ENCODE peak calls at places on chromosomes 11 and 22, in four cellular contexts. S is HepG2, G is GM12878, A is K562. T is an unnamed sample.

GRCh38 chr11:94563848-94564442 is 3.2 kb upstream of the PIWIL4 start:
- DNase-seq in S (no peak), G (no peak), A (no peak), T (no peak)

GRCh38 chr11:96013459-96014213 is 89.7 kb upstream of the MTMR2 start:
- DNase-seq in S (no peak), G (no peak), A (no peak), T (no peak)

GRCh38 chr11:27012254-27012921 is 18.5 kb downstream of the FIBIN start:
- DNase-seq in S (no peak), G (no peak), A (no peak), T (peak)

GRCh38 chr22:46941958-46942815 is 179.7 kb downstream of the TBC1D22A start:
- DNase-seq in S (no peak), G (no peak), A (no peak), T (no peak)

GRCh38 chr11:121892131-121892681 is 223.8 kb downstream of the BLID start:
- DNase-seq in S (no peak), G (no peak), A (no peak), T (no peak)

GRCh38 chr11:75490221-75491181 is 35.2 kb downstream of the GDPD5 start:
- DNase-seq in S (no peak), G (no peak), A (no peak), T (no peak)

GRCh38 chr11:111938687-111939160 is 1.6 kb downstream of the DIXDC1 start:
- DNase-seq in S (peak), G (peak), A (peak), T (peak)

GRCh38 chr11:116842909-116843308 is 5.5 kb upstream of the APOA1 start:
- DNase-seq in S (no peak), G (no peak), A (no peak), T (no peak)

GRCh38 chr11:119745112-119745511 is 16.1 kb upstream of the NECTIN1 start:
- DNase-seq in S (no peak), G (no peak), A (no peak), T (no peak)

GRCh38 chr22:43228330-43228729 is 41.4 kb upstream of the TTLL12 start:
- DNase-seq in S (no peak), G (no peak), A (peak), T (peak)

GRCh38 chr11:94424662-94425061 is 23.4 kb upstream of the GPR83 start:
- DNase-seq in S (no peak), G (no peak), A (no peak), T (no peak)

GRCh38 chr11:10302744-10303557 is 1.9 kb upstream of the ADM start:
- DNase-seq in S (peak), G (no peak), A (peak), T (peak)

GRCh38 chr11:12680940-12681258 is 6.7 kb downstream of the TEAD1 start:
- DNase-seq in S (no peak), G (no peak), A (no peak), T (no peak)

GRCh38 chr22:37559901-37560681 is at the start of gene CDC42EP1:
- DNase-seq in S (no peak), G (no peak), A (peak), T (peak)

GRCh38 chr11:27976262-27976661 is 131.7 kb downstream of the KIF18A start:
- DNase-seq in S (no peak), G (no peak), A (no peak), T (no peak)

GRCh38 chr11:75159081-75159953 is 8.4 kb downstream of the SLCO2B1 start:
- DNase-seq in S (peak), G (no peak), A (no peak), T (no peak)

GRCh38 chr11:10561043-10561818 is 7.2 kb downstream of the LYVE1 start:
- DNase-seq in S (peak), G (no peak), A (no peak), T (no peak)

GRCh38 chr11:34531663-34532062 is 18.1 kb upstream of the ELF5 start:
- DNase-seq in S (no peak), G (no peak), A (no peak), T (no peak)

GRCh38 chr11:32400196-32400595 is 35.1 kb downstream of the WT1 start:
- DNase-seq in S (no peak), G (no peak), A (no peak), T (no peak)

GRCh38 chr11:105192115-105192514 is 52.5 kb upstream of the CARD18 start:
- DNase-seq in S (no peak), G (no peak), A (no peak), T (no peak)

GRCh38 chr11:72614381-72614780 is 59.8 kb downstream of the PDE2A start:
- DNase-seq in S (no peak), G (no peak), A (no peak), T (no peak)

GRCh38 chr22:23888615-23889401 is 5.4 kb upstream of the MIF start:
- DNase-seq in S (peak), G (no peak), A (peak), T (peak)

GRCh38 chr11:60788401-60789110 is 3.4 kb downstream of the MS4A10 start:
- DNase-seq in S (no peak), G (no peak), A (no peak), T (no peak)

GRCh38 chr22:39129746-39130145 is 22.7 kb downstream of the CBX7 start:
- DNase-seq in S (no peak), G (no peak), A (no peak), T (no peak)

GRCh38 chr22:40645579-40646197 is 9.2 kb upstream of the MRTFA start:
- DNase-seq in S (no peak), G (no peak), A (peak), T (no peak)

GRCh38 chr11:41031571-41032060 is 427.8 kb downstream of the LRRC4C start:
- DNase-seq in S (no peak), G (no peak), A (no peak), T (no peak)

GRCh38 chr11:45761659-45762058 is 43.3 kb upstream of the SLC35C1 start:
- DNase-seq in S (no peak), G (no peak), A (no peak), T (no peak)

GRCh38 chr11:8273281-8273680 is 9.6 kb upstream of the LMO1 start:
- DNase-seq in S (no peak), G (no peak), A (no peak), T (no peak)

GRCh38 chr11:69415411-69416122 is 65.9 kb upstream of the LINC01488 start:
- DNase-seq in S (no peak), G (no peak), A (no peak), T (no peak)

GRCh38 chr22:45335021-45335818 is 25.5 kb downstream of the FAM118A start:
- DNase-seq in S (no peak), G (no peak), A (no peak), T (peak)

GRCh38 chr11:92628401-92629292 is 340.8 kb upstream of the MTNR1B start:
- DNase-seq in S (no peak), G (no peak), A (no peak), T (no peak)

GRCh38 chr11:50214376-50214775 is 181.7 kb downstream of the OR4C45 start:
- DNase-seq in S (no peak), G (no peak), A (no peak), T (no peak)

GRCh38 chr11:78595431-78596130 is 20.9 kb upstream of the NARS2 start:
- DNase-seq in S (no peak), G (no peak), A (no peak), T (no peak)

GRCh38 chr11:120112174-120112796 is 25.6 kb downstream of the TRIM29 start:
- DNase-seq in S (no peak), G (no peak), A (peak), T (peak)

GRCh38 chr11:104148074-104148473 is 15.9 kb downstream of the PDGFD start:
- DNase-seq in S (no peak), G (no peak), A (no peak), T (no peak)

GRCh38 chr22:35742342-35743100 is 24.8 kb downstream of the APOL5 start:
- DNase-seq in S (no peak), G (no peak), A (peak), T (no peak)

GRCh38 chr22:35740616-35741015 is 22.9 kb downstream of the APOL5 start:
- DNase-seq in S (no peak), G (no peak), A (no peak), T (no peak)

GRCh38 chr22:35739076-35739475 is 21.4 kb downstream of the APOL5 start:
- DNase-seq in S (no peak), G (no peak), A (no peak), T (no peak)

GRCh38 chr22:35736701-35737100 is 19.0 kb downstream of the APOL5 start:
- DNase-seq in S (no peak), G (no peak), A (no peak), T (no peak)

GRCh38 chr22:35739642-35740041 is 22.0 kb downstream of the APOL5 start:
- DNase-seq in S (peak), G (no peak), A (no peak), T (no peak)
- TF ChIP-seq NFIC in S (no peak), G (no peak), A (no peak), T (no peak)

DNA sequence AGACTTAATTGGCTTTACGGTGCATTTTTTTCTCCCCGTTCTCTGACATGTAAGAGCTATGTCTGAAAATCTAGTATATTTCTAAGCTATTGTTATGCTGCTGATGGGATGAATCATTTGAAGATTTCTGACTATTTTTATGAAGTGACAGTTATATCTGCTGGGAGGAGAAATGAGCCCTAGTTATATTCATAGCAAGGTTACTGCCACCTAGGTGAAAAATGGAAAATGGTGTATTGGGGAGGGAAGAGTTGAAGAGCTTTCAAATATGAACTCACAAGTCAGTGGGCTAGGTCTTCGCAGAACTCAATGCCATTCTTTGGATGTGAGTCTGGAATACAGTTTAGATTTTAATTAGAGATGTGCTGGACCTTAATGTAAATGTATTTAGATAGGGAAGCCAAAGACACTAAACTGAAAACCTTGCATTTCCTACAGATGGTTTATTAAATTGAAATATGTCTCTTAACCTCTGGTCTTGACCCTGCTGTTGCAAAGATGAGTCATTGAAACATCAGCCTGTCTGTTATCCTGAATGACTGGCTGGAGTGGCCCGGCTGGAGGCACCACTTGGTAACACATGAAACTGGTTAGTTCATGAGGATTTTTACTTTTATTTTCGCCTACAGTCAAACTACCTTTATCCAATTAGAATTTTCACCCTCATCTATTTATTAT is 293.7 kb downstream of the DDX10 start:
- DNase-seq in S (no peak), G (no peak), A (peak), T (peak)
- TF ChIP-seq SMC3 in S (no peak), G (no peak), A (no peak), T (no peak)

GRCh38 chr22:31140746-31141145 is 438 bp upstream of the PLA2G3 start:
- DNase-seq in S (no peak), G (no peak), A (no peak), T (peak)

GRCh38 chr22:31138126-31138525 is 2.2 kb downstream of the PLA2G3 start:
- DNase-seq in S (no peak), G (no peak), A (no peak), T (peak)

GRCh38 chr22:31141551-31141950 is 1.2 kb upstream of the PLA2G3 start:
- DNase-seq in S (no peak), G (no peak), A (no peak), T (no peak)

GRCh38 chr22:31139066-31139465 is 1.2 kb downstream of the PLA2G3 start:
- DNase-seq in S (no peak), G (no peak), A (no peak), T (peak)

DNA sequence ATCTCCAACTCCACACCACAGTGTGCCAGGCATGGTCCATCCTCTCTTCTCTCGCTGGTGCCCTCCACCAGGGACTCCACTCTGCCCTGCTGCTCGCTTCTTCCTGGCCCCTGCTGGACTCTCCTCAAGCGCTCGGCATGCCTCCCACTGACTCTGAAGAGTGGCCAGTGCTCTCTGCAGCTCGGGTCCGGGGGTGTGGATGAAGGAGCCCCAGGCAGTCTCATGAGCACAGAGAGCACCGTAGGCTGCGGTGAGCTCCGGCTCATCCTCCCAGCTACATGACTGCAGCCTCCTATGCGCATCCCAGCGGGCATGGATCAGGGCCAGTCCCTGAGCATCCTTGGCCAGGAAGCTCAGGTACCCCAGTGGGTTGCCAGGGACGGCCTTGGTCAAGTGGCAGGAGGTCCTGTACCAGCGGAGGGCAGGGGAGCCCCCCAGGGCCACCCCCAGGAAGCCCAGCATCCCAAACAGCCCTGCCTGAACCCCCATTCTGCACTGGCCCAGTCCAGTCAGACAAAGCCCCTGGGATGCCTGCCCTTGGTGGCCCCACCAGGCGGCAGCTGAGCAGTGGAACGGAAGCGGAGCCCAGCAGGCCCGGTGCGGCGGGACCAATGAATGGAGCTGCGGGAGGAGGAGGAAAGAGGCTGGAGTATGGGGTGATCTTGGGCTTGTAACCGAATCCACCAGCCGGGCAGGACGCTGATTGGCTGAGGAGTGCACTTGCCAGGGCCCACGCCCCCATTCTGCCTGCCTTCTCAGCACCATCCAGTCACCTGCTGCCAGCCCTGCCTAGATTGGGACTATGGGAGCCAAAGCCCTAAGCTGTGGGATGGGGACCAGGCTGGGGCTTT is at the start of gene PLA2G3:
- DNase-seq in S (peak), G (no peak), A (peak), T (peak)
- TF ChIP-seq NFIC in S (no peak), G (no peak), A (no peak), T (no peak)

GRCh38 chr11:269146-269890 is 8.9 kb upstream of the NLRP6 start:
- DNase-seq in S (peak), G (peak), A (no peak), T (no peak)

GRCh38 chr11:266676-267439 is 11.3 kb upstream of the NLRP6 start:
- DNase-seq in S (no peak), G (no peak), A (peak), T (no peak)

GRCh38 chr11:271316-271715 is 6.9 kb upstream of the NLRP6 start:
- DNase-seq in S (no peak), G (no peak), A (no peak), T (no peak)

GRCh38 chr11:270451-271208 is 7.6 kb upstream of the NLRP6 start:
- DNase-seq in S (no peak), G (no peak), A (no peak), T (no peak)

DNA sequence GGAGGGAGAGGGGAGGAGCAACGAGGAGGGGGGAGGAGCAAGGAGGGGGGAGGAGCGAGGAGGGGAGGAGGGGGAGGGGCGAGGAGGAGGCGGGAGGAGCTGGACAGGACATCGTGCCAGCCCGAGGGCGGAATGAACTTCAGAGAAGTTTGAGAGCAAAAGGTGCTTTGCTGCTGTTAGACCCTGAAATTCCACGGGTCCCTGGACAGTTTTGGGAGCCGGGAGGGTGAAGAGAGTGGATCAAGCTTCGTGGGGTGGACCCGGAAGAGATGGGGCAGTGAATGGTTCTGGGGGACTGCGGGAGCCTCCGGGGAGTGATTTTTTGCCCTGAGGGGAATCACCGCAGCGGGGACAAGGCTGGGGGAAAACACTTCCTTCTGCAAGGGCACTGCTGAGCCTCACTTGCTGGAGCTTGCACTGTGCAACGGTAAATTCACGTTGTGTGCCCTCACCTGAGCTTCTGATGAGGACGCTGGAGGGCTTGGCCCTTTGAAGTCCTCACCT is 10.7 kb upstream of the NLRP6 start:
- DNase-seq in S (no peak), G (peak), A (peak), T (no peak)
- TF ChIP-seq SMC3 in S (no peak), G (no peak), A (no peak), T (no peak)

DNA sequence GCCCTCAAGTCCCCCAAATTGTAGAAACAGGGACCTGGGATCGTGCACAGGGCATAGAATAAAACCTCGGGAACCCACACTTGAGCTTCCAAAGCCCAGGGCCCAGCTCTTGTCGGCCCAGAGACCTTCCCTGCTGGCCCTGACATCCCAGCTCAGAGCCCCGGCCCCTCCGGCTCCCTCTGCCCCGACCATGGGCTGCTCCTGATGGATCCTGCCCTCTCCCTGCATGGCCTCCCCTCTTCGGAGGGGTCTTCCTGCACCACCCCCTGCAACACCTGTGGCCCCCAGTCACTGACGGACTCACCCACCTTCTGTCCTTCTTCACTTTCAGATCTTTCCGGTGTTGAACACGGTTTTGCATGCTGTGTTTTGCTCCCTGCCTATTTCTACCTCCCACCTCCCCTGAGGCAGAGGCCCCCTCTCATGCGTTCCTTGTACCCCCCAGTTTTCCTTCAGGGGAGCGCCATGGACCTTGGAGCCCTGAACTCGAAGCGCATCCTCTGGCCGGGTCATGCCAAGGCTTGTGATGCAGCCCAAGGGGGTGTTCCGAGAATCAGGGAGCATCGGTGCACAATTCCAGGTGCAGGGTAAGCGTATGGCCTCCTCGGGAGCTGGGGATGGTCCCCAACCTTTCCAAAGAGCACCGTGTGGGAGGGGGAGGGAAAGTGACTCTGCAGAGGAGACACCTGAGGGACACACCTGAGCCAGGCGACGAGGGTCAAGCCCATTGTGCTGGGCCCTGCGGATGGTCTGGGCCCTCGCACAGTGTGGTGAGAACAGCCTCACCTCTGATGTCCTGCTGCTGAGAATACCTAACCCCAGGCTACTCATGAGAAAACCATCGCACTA is 666.4 kb downstream of the BRD1 start:
- DNase-seq in S (no peak), G (no peak), A (no peak), T (no peak)
- TF ChIP-seq NFIC in S (no peak), G (no peak), A (no peak), T (no peak)

DNA sequence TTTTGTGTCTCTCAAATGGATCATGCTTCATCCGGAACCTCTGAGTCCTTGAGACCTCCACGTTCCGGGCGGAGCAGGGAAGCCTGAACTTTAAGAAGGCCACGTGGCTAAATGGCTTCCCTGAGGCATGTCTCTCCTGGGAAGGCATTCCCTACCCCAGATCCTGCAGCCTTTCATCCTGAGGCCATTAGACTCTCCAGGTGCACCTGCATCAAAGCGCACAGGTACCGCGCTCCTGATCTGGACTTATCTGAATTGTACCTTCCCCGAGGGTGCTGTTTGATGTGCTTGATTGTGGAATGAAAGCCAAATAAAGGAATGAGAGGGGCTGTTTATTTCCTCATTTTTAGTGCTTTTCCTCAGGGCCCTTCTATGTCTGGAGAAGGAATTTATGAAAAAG is 22.5 kb downstream of the C22orf31 start:
- DNase-seq in S (no peak), G (no peak), A (no peak), T (no peak)
- TF ChIP-seq SMC3 in S (no peak), G (no peak), A (no peak), T (no peak)

GRCh38 chr11:2651054-2651617 is 48.7 kb downstream of the KCNQ1OT1 start:
- DNase-seq in S (no peak), G (no peak), A (no peak), T (peak)
- TF ChIP-seq NFIC in S (no peak), G (no peak), A (no peak), T (no peak)